ENCODE peak calls at places on chromosomes 7 and 10, in eight cellular contexts. Y is H4, X is iPS-NIHi11, D is mucosa of descending colon, T is AG10803, O is chondrocyte, Q is putamen, L is ACHN. S is an unnamed sample.

GRCh38 chr10:86085686-86086085 is 280.9 kb downstream of the GRID1 start:
- DNase-seq in Y (no peak), Q (no peak), L (no peak), X (no peak), D (no peak), T (no peak), O (peak), S (no peak)

GRCh38 chr7:30281791-30282190 is 2.6 kb upstream of the ZNRF2 start:
- DNase-seq in X (no peak), Y (no peak), T (no peak), Q (no peak), L (no peak), D (no peak), O (no peak), S (no peak)

GRCh38 chr10:52004342-52004949 is 305.1 kb upstream of the CSTF2T start:
- DNase-seq in T (peak), O (no peak), X (peak), D (no peak), Y (peak), L (peak), Q (peak), S (no peak)

GRCh38 chr10:49442863-49443262 is 47.0 kb upstream of the DRGX start:
- DNase-seq in X (no peak), D (no peak), Y (no peak), O (no peak), Q (no peak), L (no peak), T (no peak), S (no peak)

GRCh38 chr7:45943986-45944385 is 22.9 kb upstream of the IGFBP3 start:
- DNase-seq in T (no peak), X (no peak), D (no peak), Q (no peak), L (no peak), Y (peak), O (no peak), S (no peak)

GRCh38 chr7:66952343-66953043 is 31.5 kb downstream of the TMEM248 start:
- DNase-seq in L (peak), X (peak), T (peak), D (no peak), Q (no peak), Y (peak), O (no peak), S (no peak)

GRCh38 chr7:6545398-6546126 is 5.7 kb downstream of the GRID2IP start:
- DNase-seq in Y (peak), X (no peak), L (no peak), D (no peak), T (no peak), Q (peak), O (no peak), S (no peak)

GRCh38 chr7:47631711-47632110 is 49.8 kb upstream of the TNS3 start:
- DNase-seq in O (no peak), T (no peak), Q (no peak), L (no peak), Y (no peak), X (no peak), D (no peak), S (no peak)

GRCh38 chr10:79310911-79311573 is 36.2 kb upstream of the PPIF start:
- DNase-seq in D (peak), Y (no peak), X (no peak), T (no peak), L (no peak), Q (no peak), O (peak), S (no peak)

GRCh38 chr7:91201731-91202130 is 62.5 kb upstream of the FZD1 start:
- DNase-seq in D (no peak), X (no peak), Y (no peak), Q (no peak), O (no peak), T (no peak), L (no peak), S (no peak)

GRCh38 chr7:7136423-7136822 is 45.9 kb upstream of the C1GALT1 start:
- DNase-seq in O (no peak), X (no peak), T (peak), D (no peak), Q (no peak), L (no peak), Y (no peak), S (peak)

GRCh38 chr7:49295136-49295535 is 370.8 kb downstream of the CDC14C start:
- DNase-seq in T (peak), Y (peak), Q (peak), X (no peak), D (no peak), L (no peak), O (no peak), S (no peak)

GRCh38 chr10:121644501-121644900 is 46.3 kb upstream of the FGFR2 start:
- DNase-seq in L (no peak), X (no peak), T (no peak), D (no peak), O (no peak), Y (no peak), Q (no peak), S (peak)

GRCh38 chr10:81027223-81027622 is 489.5 kb downstream of the SH2D4B start:
- DNase-seq in D (no peak), T (no peak), L (peak), O (no peak), X (no peak), Q (no peak), Y (no peak), S (no peak)

GRCh38 chr10:114655671-114656070 is 2.4 kb downstream of the ABLIM1 start:
- DNase-seq in X (no peak), O (no peak), D (no peak), Y (no peak), T (no peak), L (no peak), Q (no peak), S (no peak)

GRCh38 chr10:21100871-21101514 is 203.9 kb upstream of the NEBL start:
- DNase-seq in O (no peak), Q (no peak), T (no peak), L (no peak), X (no peak), Y (no peak), D (no peak), S (no peak)

GRCh38 chr7:115952832-115953231 is 77.7 kb downstream of the TFEC start:
- DNase-seq in Y (no peak), L (no peak), O (peak), D (no peak), Q (no peak), T (no peak), X (no peak), S (no peak)

GRCh38 chr10:110244550-110244949 is 37.1 kb downstream of the MXI1 start:
- DNase-seq in D (no peak), Q (no peak), Y (no peak), O (no peak), L (no peak), T (no peak), X (no peak), S (no peak)

GRCh38 chr10:78215645-78216044 is 182.0 kb downstream of the RPS24 start:
- DNase-seq in T (peak), O (no peak), L (no peak), Y (no peak), X (no peak), D (peak), Q (peak), S (no peak)

GRCh38 chr7:15556706-15557105 is 5.1 kb downstream of the AGMO start:
- DNase-seq in O (no peak), Y (no peak), D (no peak), X (no peak), T (no peak), Q (no peak), L (no peak), S (no peak)

GRCh38 chr10:100021322-100021721 is 11.6 kb upstream of the DNMBP start:
- DNase-seq in O (no peak), D (no peak), Q (no peak), L (no peak), Y (no peak), T (no peak), X (no peak), S (peak)

GRCh38 chr10:69508738-69509340 is 57.6 kb downstream of the TSPAN15 start:
- DNase-seq in X (no peak), D (no peak), Y (no peak), Q (no peak), L (peak), O (no peak), T (no peak), S (no peak)

GRCh38 chr10:106078796-106079576 is 1085.5 kb downstream of the SORCS1 start:
- DNase-seq in L (no peak), X (no peak), T (peak), Q (no peak), D (no peak), Y (peak), O (no peak), S (no peak)

GRCh38 chr10:127556911-127557310 is 7.8 kb downstream of the NPS start:
- DNase-seq in O (no peak), D (no peak), T (no peak), X (peak), L (peak), Q (no peak), Y (no peak), S (no peak)

GRCh38 chr7:47941136-47941844 is 7.0 kb downstream of the PKD1L1 start:
- DNase-seq in O (no peak), T (peak), L (peak), D (no peak), Y (peak), Q (no peak), X (no peak), S (no peak)

GRCh38 chr7:120554960-120555571 is 282.1 kb downstream of the KCND2 start:
- DNase-seq in D (no peak), Y (peak), X (peak), O (no peak), L (peak), T (peak), Q (no peak), S (no peak)

GRCh38 chr10:71128311-71129010 is 83.9 kb upstream of the UNC5B start:
- DNase-seq in X (no peak), T (no peak), Y (no peak), D (no peak), O (no peak), L (no peak), Q (no peak), S (no peak)

GRCh38 chr7:100745184-100745583 is 11.8 kb downstream of the ZAN start:
- DNase-seq in L (peak), Q (peak), Y (no peak), D (no peak), O (no peak), T (peak), X (peak), S (no peak)

S was measured in DMS79 treated with DMSO at 0.1 percent for 48 hours.